ENCODE peak calls at places on chromosome 12, in six cellular contexts. S is H9, F is IMR-90, V is trophoblast cell, J is neuronal stem cell, M is H1. K is an unnamed sample.

GRCh38 chr12:65495233-65495632 is 216.8 kb downstream of the MSRB3 start:
- DNase-seq in S (no peak), F (peak; percentile 88), V (peak; percentile 11), J (no peak), M (no peak), K (peak; percentile 80)

GRCh38 chr12:67663121-67663520 is 14.6 kb downstream of the DYRK2 start:
- DNase-seq in S (no peak), F (peak; percentile 97), V (no peak), J (no peak), M (no peak), K (peak; percentile 94)

GRCh38 chr12:124130717-124131670 is 158.0 kb downstream of the ZNF664 start:
- DNase-seq in S (peak; percentile 68), F (no peak), V (no peak), J (no peak), M (no peak), K (peak; percentile 15)

GRCh38 chr12:83886479-83886878 is 1026.1 kb downstream of the SLC6A15 start:
- DNase-seq in S (no peak), F (no peak), V (no peak), J (no peak), M (no peak), K (no peak)

GRCh38 chr12:51759175-51759574 is 89.3 kb downstream of the FIGNL2 start:
- DNase-seq in S (no peak), F (peak; percentile 72), V (no peak), J (no peak), M (no peak), K (peak; percentile 20)

GRCh38 chr12:109581334-109581691 is 7.7 kb downstream of the MVK start:
- DNase-seq in S (no peak), F (no peak), V (no peak), J (no peak), M (no peak), K (no peak)

GRCh38 chr12:117109943-117110342 is 10.7 kb upstream of the TESC start:
- DNase-seq in S (no peak), F (no peak), V (no peak), J (no peak), M (no peak), K (no peak)

GRCh38 chr12:48972213-48973021 is 882 bp upstream of the WNT10B start:
- DNase-seq in S (peak; percentile 68), F (peak; percentile 41), V (peak; percentile 31), J (no peak), M (no peak), K (peak; percentile 58)

GRCh38 chr12:100741084-100741711 is 53.4 kb upstream of the ANO4 start:
- DNase-seq in S (no peak), F (peak; percentile 37), V (peak; percentile 72), J (no peak), M (no peak), K (peak; percentile 54)

GRCh38 chr12:46386877-46387629 is 14.5 kb upstream of the SLC38A2 start:
- DNase-seq in S (peak; percentile 61), F (peak; percentile 78), V (peak; percentile 34), J (no peak), M (no peak), K (peak; percentile 77)

GRCh38 chr12:26614217-26614616 is 218.8 kb downstream of the ITPR2 start:
- DNase-seq in S (peak; percentile 55), F (peak; percentile 26), V (peak; percentile 10), J (peak; percentile 17), M (peak; percentile 58), K (peak; percentile 20)

GRCh38 chr12:100058482-100059029 is 73.8 kb upstream of the ANKS1B start:
- DNase-seq in S (no peak), F (peak; percentile 96), V (peak; percentile 96), J (no peak), M (no peak), K (peak; percentile 90)

GRCh38 chr12:52740591-52740990 is 36.6 kb downstream of the KRT76 start:
- DNase-seq in S (no peak), F (no peak), V (no peak), J (no peak), M (no peak), K (no peak)

GRCh38 chr12:48000878-48001321 is 3.4 kb downstream of the COL2A1 start:
- DNase-seq in S (peak; percentile 82), F (peak; percentile 47), V (peak; percentile 93), J (peak; percentile 37), M (no peak), K (peak; percentile 63)

GRCh38 chr12:175250-175649 is 38.7 kb downstream of the SLC6A12 start:
- DNase-seq in S (no peak), F (no peak), V (no peak), J (no peak), M (no peak), K (no peak)

GRCh38 chr12:109304485-109304884 is 4.6 kb downstream of the FOXN4 start:
- DNase-seq in S (no peak), F (no peak), V (no peak), J (no peak), M (no peak), K (no peak)

GRCh38 chr12:46386360-46386867 is 13.8 kb upstream of the SLC38A2 start:
- DNase-seq in S (no peak), F (peak; percentile 98), V (peak; percentile 89), J (no peak), M (no peak), K (peak; percentile 88)

GRCh38 chr12:67742461-67742860 is 93.9 kb downstream of the DYRK2 start:
- DNase-seq in S (no peak), F (peak; percentile 55), V (no peak), J (no peak), M (no peak), K (peak; percentile 84)

GRCh38 chr12:40031965-40032364 is 73.9 kb downstream of the SLC2A13 start:
- DNase-seq in S (no peak), F (no peak), V (no peak), J (no peak), M (no peak), K (no peak)

GRCh38 chr12:46664771-46665287 is 161.0 kb downstream of the SLC38A4 start:
- DNase-seq in S (no peak), F (peak; percentile 96), V (peak; percentile 34), J (no peak), M (no peak), K (peak; percentile 92)

GRCh38 chr12:105933671-105934665 is 204.8 kb downstream of the NUAK1 start:
- DNase-seq in S (no peak), F (peak; percentile 99), V (peak; percentile 92), J (no peak), M (no peak), K (peak; percentile 95)

GRCh38 chr12:128969480-128970055 is 116.3 kb downstream of the GLT1D1 start:
- DNase-seq in S (peak; percentile 91), F (no peak), V (no peak), J (peak; percentile 35), M (peak; percentile 82), K (no peak)

GRCh38 chr12:3680919-3681594 is 71.9 kb downstream of the CRACR2A start:
- DNase-seq in S (no peak), F (no peak), V (peak; percentile 38), J (no peak), M (peak; percentile 41), K (no peak)

GRCh38 chr12:26769611-26770010 is 63.4 kb downstream of the ITPR2 start:
- DNase-seq in S (no peak), F (no peak), V (no peak), J (no peak), M (no peak), K (no peak)

GRCh38 chr12:7512528-7512927 is 9.0 kb upstream of the CD163 start:
- DNase-seq in S (peak; percentile 52), F (peak; percentile 69), V (peak; percentile 41), J (no peak), M (no peak), K (peak; percentile 86)

GRCh38 chr12:115403253-115403652 is 719.3 kb upstream of the TBX3 start:
- DNase-seq in S (no peak), F (no peak), V (no peak), J (no peak), M (no peak), K (no peak)

GRCh38 chr12:125690841-125691240 is 625.6 kb downstream of the AACS start:
- DNase-seq in S (no peak), F (no peak), V (no peak), J (no peak), M (no peak), K (no peak)
- H3K4ac ChIP-seq in S (no peak overlapping the region), F (no peak overlapping the region), V (no peak overlapping the region), J (no peak overlapping the region), M (no peak overlapping the region), K (no peak overlapping the region)

DNA sequence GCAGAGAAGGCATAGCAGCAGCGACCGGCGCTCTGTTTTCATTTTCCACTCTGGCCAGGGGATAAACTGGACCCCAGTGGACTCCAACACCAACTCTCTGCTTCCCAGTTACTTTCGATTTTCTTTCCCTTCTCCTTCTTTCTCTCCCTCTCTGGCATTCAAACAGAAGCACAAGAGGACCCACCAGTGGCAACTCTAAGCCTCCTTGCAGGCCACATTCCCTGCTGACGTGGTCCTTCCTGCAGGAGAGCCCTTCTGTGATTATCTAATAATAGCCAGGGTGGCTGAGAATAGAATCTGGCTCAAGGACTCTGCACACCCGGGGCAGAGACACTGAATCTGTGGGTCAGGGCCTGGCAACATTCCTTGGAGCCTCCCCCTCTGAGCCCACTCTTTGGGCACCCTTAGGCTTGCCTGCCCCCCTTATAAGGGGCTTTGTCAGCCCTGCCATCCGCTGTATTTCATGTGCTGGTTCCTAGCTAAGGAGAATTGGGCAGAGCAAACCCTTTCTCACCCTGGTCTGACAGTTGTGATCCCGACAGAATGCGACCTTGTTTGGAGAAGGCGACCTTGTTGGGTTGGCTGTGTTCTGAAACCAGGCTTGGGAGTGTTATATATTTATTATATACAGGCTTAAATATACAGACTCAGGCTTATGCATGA is 8.2 kb upstream of the HOXC6 start:
- DNase-seq in S (no peak), F (no peak), V (no peak), J (no peak), M (no peak), K (peak; percentile 87)
- H4K91ac ChIP-seq in S (no peak overlapping the region), F (no peak overlapping the region), V (no peak overlapping the region), J (no peak overlapping the region), M (no peak overlapping the region), K (peak overlapping the region; percentile 80)

DNA sequence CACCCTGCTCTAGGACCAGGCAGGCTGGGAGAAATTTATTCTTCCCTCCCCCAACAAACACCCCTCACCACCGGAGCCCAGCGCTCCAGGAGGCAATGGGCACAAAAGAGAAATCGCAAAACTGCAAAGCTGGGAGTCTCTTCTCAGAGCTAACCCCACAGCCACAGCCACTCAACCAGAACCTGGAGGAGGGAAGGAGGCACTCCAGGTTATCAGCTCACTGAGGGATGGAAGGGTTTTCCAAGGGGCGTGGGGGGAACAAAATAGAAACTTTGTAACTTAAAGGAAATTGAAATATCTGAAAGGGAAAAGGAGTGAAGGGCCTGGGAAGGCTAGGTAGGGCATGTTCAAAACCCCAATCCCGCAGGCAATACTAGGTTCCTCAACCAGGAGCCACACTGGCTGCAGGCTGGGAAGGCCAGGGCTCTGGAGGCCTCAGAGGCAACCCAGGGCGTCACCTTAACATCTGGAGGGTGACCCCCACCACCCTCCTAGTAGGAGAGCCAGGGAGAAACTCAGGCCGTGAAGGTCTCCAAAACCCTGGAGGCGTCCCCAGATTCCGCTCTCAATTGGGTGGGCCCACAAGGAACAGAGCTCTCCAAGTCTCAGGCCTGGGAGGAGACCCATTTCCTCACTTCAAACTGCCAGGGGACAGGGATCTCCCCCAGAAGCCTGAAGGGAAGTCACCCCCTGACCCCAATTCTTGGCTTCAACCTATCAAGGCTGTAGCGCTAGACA is 3.2 kb downstream of the KDM2B start:
- DNase-seq in S (peak; percentile 67), F (no peak), V (no peak), J (peak; percentile 47), M (peak; percentile 55), K (peak; percentile 17)
- H3K4ac ChIP-seq in S (no peak overlapping the region), F (peak overlapping the region; percentile 89), V (peak overlapping the region; percentile 89), J (no peak overlapping the region), M (peak overlapping the region; percentile 47), K (peak overlapping the region; percentile 81)

DNA sequence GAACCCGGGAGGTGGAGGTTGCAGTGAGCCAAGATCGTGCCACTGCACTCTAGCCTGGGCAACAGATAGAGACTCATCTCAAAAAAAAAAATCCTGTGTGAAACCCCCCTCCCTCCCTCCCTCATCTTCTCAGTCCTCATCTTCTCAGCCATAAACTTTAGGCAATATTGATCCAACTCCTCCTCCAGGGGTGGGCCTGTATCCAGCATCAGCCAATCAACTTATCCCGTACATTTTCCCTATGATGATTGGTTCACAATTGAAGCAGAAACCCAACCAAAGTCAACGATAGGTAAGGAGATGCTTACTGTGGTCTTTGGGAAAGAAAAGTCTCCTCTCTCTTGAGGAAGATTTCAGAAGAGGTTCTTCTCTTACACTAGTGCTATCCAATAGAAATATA is 33.5 kb upstream of the CIT start:
- DNase-seq in S (no peak), F (no peak), V (no peak), J (no peak), M (no peak), K (no peak)
- H4K91ac ChIP-seq in S (no peak overlapping the region), F (no peak overlapping the region), V (no peak overlapping the region), J (no peak overlapping the region), M (no peak overlapping the region), K (no peak overlapping the region)